ENCODE peak calls at places on chromosomes 11 and 22, in seven cellular contexts. Y, I, H, E, N, F and W are unnamed samples.

GRCh38 chr11:131932584-131933360 is 562.4 kb downstream of the NTM start:
- DNase-seq in Y (no peak), I (peak; percentile 17), H (no peak), E (no peak), N (no peak), F (no peak), W (no peak)

GRCh38 chr11:77127969-77128691 is at the start of gene MYO7A:
- DNase-seq in Y (peak; percentile 36), I (peak; percentile 69), H (peak; percentile 64), E (peak; percentile 87), N (peak; percentile 88), F (no peak), W (no peak)

GRCh38 chr22:42217019-42217751 is 53.3 kb downstream of the TCF20 start:
- DNase-seq in Y (no peak), I (no peak), H (no peak), E (no peak), N (no peak), F (no peak), W (no peak)

GRCh38 chr11:67302571-67303131 is 679 bp upstream of the SSH3 start:
- DNase-seq in Y (no peak), I (no peak), H (peak; percentile 85), E (peak; percentile 48), N (no peak), F (no peak), W (no peak)

GRCh38 chr11:94129505-94130335 is 1.1 kb downstream of the PANX1 start:
- DNase-seq in Y (no peak), I (no peak), H (no peak), E (no peak), N (no peak), F (no peak), W (no peak)

GRCh38 chr11:17735823-17736772 is 1.5 kb downstream of the KCNC1 start:
- DNase-seq in Y (no peak), I (peak; percentile 26), H (peak; percentile 70), E (peak; percentile 46), N (no peak), F (no peak), W (no peak)

GRCh38 chr11:629237-629583 is 2.2 kb upstream of the SCT start:
- DNase-seq in Y (no peak), I (no peak), H (no peak), E (no peak), N (peak; percentile 77), F (no peak), W (no peak)

GRCh38 chr11:62001450-62002178 is 34.2 kb upstream of the FTH1 start:
- DNase-seq in Y (no peak), I (peak; percentile 9), H (no peak), E (no peak), N (no peak), F (no peak), W (no peak)

GRCh38 chr22:29156507-29156906 is 49.2 kb upstream of the EMID1 start:
- DNase-seq in Y (peak; percentile 25), I (no peak), H (peak; percentile 82), E (peak; percentile 49), N (no peak), F (no peak), W (no peak)

GRCh38 chr11:31805037-31805628 is 6.0 kb downstream of the PAX6 start:
- DNase-seq in Y (no peak), I (no peak), H (peak; percentile 72), E (peak; percentile 40), N (no peak), F (no peak), W (no peak)

GRCh38 chr11:116853461-116854073 is 16.1 kb upstream of the APOA1 start:
- DNase-seq in Y (peak; percentile 91), I (no peak), H (no peak), E (no peak), N (peak; percentile 93), F (peak; percentile 64), W (peak; percentile 29)

GRCh38 chr22:49704345-49705215 is 123.1 kb downstream of the BRD1 start:
- DNase-seq in Y (no peak), I (no peak), H (no peak), E (no peak), N (no peak), F (no peak), W (no peak)

GRCh38 chr11:926341-926916 is 759 bp downstream of the AP2A2 start:
- DNase-seq in Y (peak; percentile 83), I (no peak), H (no peak), E (peak; percentile 35), N (no peak), F (peak; percentile 44), W (no peak)

GRCh38 chr11:128695539-128696221 is 1.8 kb downstream of the FLI1 start:
- DNase-seq in Y (no peak), I (no peak), H (no peak), E (no peak), N (peak; percentile 53), F (no peak), W (no peak)

GRCh38 chr11:27720277-27720830 is 20.1 kb upstream of the BDNF start:
- DNase-seq in Y (peak; percentile 54), I (no peak), H (peak; percentile 96), E (peak; percentile 90), N (no peak), F (no peak), W (no peak)

GRCh38 chr11:130000552-130001176 is 2.0 kb downstream of the PRDM10 start:
- DNase-seq in Y (no peak), I (no peak), H (no peak), E (no peak), N (no peak), F (no peak), W (no peak)

GRCh38 chr22:45171830-45172229 is 8.1 kb downstream of the NUP50 start:
- DNase-seq in Y (no peak), I (no peak), H (no peak), E (no peak), N (no peak), F (no peak), W (no peak)

GRCh38 chr11:2924821-2925675 is 4.2 kb downstream of the PHLDA2 start:
- DNase-seq in Y (no peak), I (no peak), H (no peak), E (no peak), N (no peak), F (no peak), W (no peak)

GRCh38 chr22:24200616-24201212 is 19.4 kb downstream of the SUSD2 start:
- DNase-seq in Y (peak; percentile 24), I (no peak), H (no peak), E (no peak), N (no peak), F (no peak), W (no peak)

GRCh38 chr11:125082611-125083311 is 19.7 kb downstream of the SLC37A2 start:
- DNase-seq in Y (peak; percentile 66), I (no peak), H (no peak), E (no peak), N (no peak), F (no peak), W (no peak)

GRCh38 chr11:85464283-85464682 is 162.9 kb downstream of the DLG2 start:
- DNase-seq in Y (no peak), I (no peak), H (peak; percentile 52), E (no peak), N (no peak), F (no peak), W (no peak)

GRCh38 chr22:19796169-19796568 is 35.6 kb downstream of the TBX1 start:
- DNase-seq in Y (no peak), I (no peak), H (no peak), E (no peak), N (no peak), F (no peak), W (no peak)

GRCh38 chr11:120233207-120233803 is 6.6 kb upstream of the POU2F3 start:
- DNase-seq in Y (no peak), I (no peak), H (no peak), E (no peak), N (no peak), F (no peak), W (no peak)

GRCh38 chr22:50274311-50274710 is 4.1 kb upstream of the MAPK11 start:
- DNase-seq in Y (peak; percentile 61), I (no peak), H (peak; percentile 60), E (peak; percentile 47), N (peak; percentile 65), F (peak; percentile 22), W (no peak)

GRCh38 chr11:69055598-69056516 is 7.1 kb downstream of the TPCN2 start:
- DNase-seq in Y (no peak), I (no peak), H (no peak), E (no peak), N (peak; percentile 92), F (no peak), W (no peak)

GRCh38 chr11:11871991-11872401 is 30.2 kb downstream of the USP47 start:
- DNase-seq in Y (no peak), I (no peak), H (peak; percentile 15), E (no peak), N (no peak), F (no peak), W (no peak)

GRCh38 chr22:23306926-23307325 is 126.6 kb downstream of the BCR start:
- DNase-seq in Y (no peak), I (no peak), H (no peak), E (no peak), N (no peak), F (no peak), W (no peak)

GRCh38 chr11:11770274-11770673 is 71.5 kb upstream of the USP47 start:
- DNase-seq in Y (no peak), I (no peak), H (no peak), E (no peak), N (no peak), F (no peak), W (no peak)

GRCh38 chr22:48251629-48252028 is 1489.2 kb downstream of the TBC1D22A start:
- DNase-seq in Y (no peak), I (no peak), H (no peak), E (no peak), N (no peak), F (no peak), W (no peak)

GRCh38 chr22:35835998-35836691 is 118.5 kb downstream of the APOL5 start:
- DNase-seq in Y (peak; percentile 84), I (peak; percentile 96), H (peak; percentile 84), E (no peak), N (no peak), F (peak; percentile 72), W (no peak)

GRCh38 chr11:85827768-85828639 is 17.1 kb upstream of the SYTL2 start:
- DNase-seq in Y (peak; percentile 89), I (no peak), H (no peak), E (no peak), N (peak; percentile 21), F (peak; percentile 62), W (no peak)